ENCODE peak calls at places on chromosome 1, in five cellular contexts. One of them, this sample, is unnamed.

GRCh38 chr1:1353389-1354151 is 4.4 kb upstream of the DVL1 start:
- DNase-seq in small intestine: no peak
- DNase-seq in foreskin melanocyte: no peak
- DNase-seq in T-cell: no peak
- DNase-seq in mammary epithelial cell: no peak
- DNase-seq in this sample: no peak

GRCh38 chr1:172818841-172819527 is 160.1 kb downstream of the FASLG start:
- DNase-seq in small intestine: no peak
- DNase-seq in foreskin melanocyte: no peak
- DNase-seq in T-cell: no peak
- DNase-seq in mammary epithelial cell: no peak
- DNase-seq in this sample: no peak

GRCh38 chr1:59669752-59670312 is 144.9 kb upstream of the HOOK1 start:
- DNase-seq in small intestine: no peak
- DNase-seq in foreskin melanocyte: peak; percentile 98
- DNase-seq in T-cell: no peak
- DNase-seq in mammary epithelial cell: peak; percentile 34
- DNase-seq in this sample: peak; percentile 99

GRCh38 chr1:226632922-226633351 is 84.4 kb downstream of the STUM start:
- DNase-seq in small intestine: no peak
- DNase-seq in foreskin melanocyte: peak; percentile 74
- DNase-seq in T-cell: no peak
- DNase-seq in mammary epithelial cell: no peak
- DNase-seq in this sample: no peak

GRCh38 chr1:198529414-198529813 is 11.1 kb downstream of the ATP6V1G3 start:
- DNase-seq in small intestine: no peak
- DNase-seq in foreskin melanocyte: peak; percentile 3
- DNase-seq in T-cell: no peak
- DNase-seq in mammary epithelial cell: no peak
- DNase-seq in this sample: no peak

GRCh38 chr1:95039360-95040031 is 33.3 kb downstream of the ALG14 start:
- DNase-seq in small intestine: peak; percentile 59
- DNase-seq in foreskin melanocyte: no peak
- DNase-seq in T-cell: no peak
- DNase-seq in mammary epithelial cell: peak; percentile 88
- DNase-seq in this sample: no peak

GRCh38 chr1:168918860-168919741 is 187.4 kb upstream of the ATP1B1 start:
- DNase-seq in small intestine: no peak
- DNase-seq in foreskin melanocyte: peak; percentile 59
- DNase-seq in T-cell: no peak
- DNase-seq in mammary epithelial cell: peak; percentile 86
- DNase-seq in this sample: peak; percentile 44

GRCh38 chr1:25631750-25632495 is 15.3 kb downstream of the MAN1C1 start:
- DNase-seq in small intestine: no peak
- DNase-seq in foreskin melanocyte: no peak
- DNase-seq in T-cell: no peak
- DNase-seq in mammary epithelial cell: no peak
- DNase-seq in this sample: no peak

GRCh38 chr1:1167416-1168155 is 6.1 kb upstream of the TTLL10 start:
- DNase-seq in small intestine: peak; percentile 83
- DNase-seq in foreskin melanocyte: no peak
- DNase-seq in T-cell: no peak
- DNase-seq in mammary epithelial cell: no peak
- DNase-seq in this sample: no peak

GRCh38 chr1:56446531-56447098 is 132.7 kb downstream of the PLPP3 start:
- DNase-seq in small intestine: no peak
- DNase-seq in foreskin melanocyte: no peak
- DNase-seq in T-cell: no peak
- DNase-seq in mammary epithelial cell: no peak
- DNase-seq in this sample: no peak

GRCh38 chr1:229900220-229900619 is 166.8 kb upstream of the GALNT2 start:
- DNase-seq in small intestine: no peak
- DNase-seq in foreskin melanocyte: no peak
- DNase-seq in T-cell: no peak
- DNase-seq in mammary epithelial cell: no peak
- DNase-seq in this sample: no peak

GRCh38 chr1:172530000-172530399 is 3.0 kb upstream of the SUCO start:
- DNase-seq in small intestine: no peak
- DNase-seq in foreskin melanocyte: no peak
- DNase-seq in T-cell: no peak
- DNase-seq in mammary epithelial cell: peak; percentile 83
- DNase-seq in this sample: peak; percentile 33

GRCh38 chr1:110421159-110421777 is 13.8 kb upstream of the LAMTOR5 start:
- DNase-seq in small intestine: no peak
- DNase-seq in foreskin melanocyte: peak; percentile 40
- DNase-seq in T-cell: no peak
- DNase-seq in mammary epithelial cell: peak; percentile 64
- DNase-seq in this sample: no peak

GRCh38 chr1:15064217-15064929 is 89.2 kb upstream of the TMEM51 start:
- DNase-seq in small intestine: no peak
- DNase-seq in foreskin melanocyte: no peak
- DNase-seq in T-cell: no peak
- DNase-seq in mammary epithelial cell: peak; percentile 37
- DNase-seq in this sample: no peak

GRCh38 chr1:39282537-39283216 is 78.2 kb downstream of the MACF1 start:
- DNase-seq in small intestine: no peak
- DNase-seq in foreskin melanocyte: no peak
- DNase-seq in T-cell: no peak
- DNase-seq in mammary epithelial cell: no peak
- DNase-seq in this sample: peak; percentile 16

GRCh38 chr1:18808561-18808960 is 50.9 kb downstream of the TAS1R2 start:
- DNase-seq in small intestine: no peak
- DNase-seq in foreskin melanocyte: no peak
- DNase-seq in T-cell: no peak
- DNase-seq in mammary epithelial cell: no peak
- DNase-seq in this sample: no peak

GRCh38 chr1:94806451-94806861 is 13.7 kb upstream of the SLC44A3 start:
- DNase-seq in small intestine: no peak
- DNase-seq in foreskin melanocyte: peak; percentile 35
- DNase-seq in T-cell: no peak
- DNase-seq in mammary epithelial cell: no peak
- DNase-seq in this sample: no peak

GRCh38 chr1:64337476-64337875 is 132.5 kb upstream of the CACHD1 start:
- DNase-seq in small intestine: no peak
- DNase-seq in foreskin melanocyte: no peak
- DNase-seq in T-cell: no peak
- DNase-seq in mammary epithelial cell: no peak
- DNase-seq in this sample: no peak

GRCh38 chr1:2241820-2242219 is 13.7 kb downstream of the SKI start:
- DNase-seq in small intestine: no peak
- DNase-seq in foreskin melanocyte: no peak
- DNase-seq in T-cell: no peak
- DNase-seq in mammary epithelial cell: no peak
- DNase-seq in this sample: no peak

GRCh38 chr1:2283991-2284895 is 56.1 kb downstream of the SKI start:
- DNase-seq in small intestine: no peak
- DNase-seq in foreskin melanocyte: no peak
- DNase-seq in T-cell: no peak
- DNase-seq in mammary epithelial cell: no peak
- DNase-seq in this sample: peak; percentile 15